ENCODE peak calls at places on chromosomes 6 and 20, in four cellular contexts. E is tibial nerve, Q is ovary, Y is H1. G is an unnamed sample.

GRCh38 chr6:31304683-31305082 is 32.8 kb upstream of the HLA-C start:
- DNase-seq in E (no peak), Q (no peak), Y (no peak), G (no peak)

GRCh38 chr6:37679539-37680476 is 17.9 kb downstream of the MDGA1 start:
- DNase-seq in E (no peak), Q (no peak), Y (no peak), G (no peak)

GRCh38 chr6:156992396-156992795 is 215.2 kb downstream of the ARID1B start:
- DNase-seq in E (no peak), Q (peak; percentile 42), Y (no peak), G (no peak)

GRCh38 chr6:52534966-52535390 is 41.9 kb downstream of the TRAM2 start:
- DNase-seq in E (no peak), Q (no peak), Y (no peak), G (no peak)

GRCh38 chr6:35160642-35161041 is 19.5 kb upstream of the TCP11 start:
- DNase-seq in E (no peak), Q (no peak), Y (no peak), G (no peak)

GRCh38 chr20:39874049-39874893 is 814.8 kb downstream of the MAFB start:
- DNase-seq in E (peak; percentile 77), Q (peak; percentile 35), Y (peak; percentile 62), G (peak; percentile 57)

GRCh38 chr6:134521116-134521501 is 203.2 kb upstream of the SGK1 start:
- DNase-seq in E (no peak), Q (no peak), Y (no peak), G (peak; percentile 53)

GRCh38 chr20:10741060-10741459 is 67.3 kb upstream of the JAG1 start:
- DNase-seq in E (no peak), Q (peak; percentile 10), Y (no peak), G (no peak)

GRCh38 chr20:45581702-45582101 is 2.6 kb upstream of the WFDC8 start:
- DNase-seq in E (no peak), Q (no peak), Y (no peak), G (no peak)

GRCh38 chr6:142927274-142927586 is 17.7 kb downstream of the HIVEP2 start:
- DNase-seq in E (no peak), Q (no peak), Y (no peak), G (no peak)

GRCh38 chr20:44651507-44652373 is at the start of gene ADA:
- DNase-seq in E (no peak), Q (peak; percentile 58), Y (no peak), G (peak; percentile 71)

GRCh38 chr6:33384581-33385020 is 7.0 kb upstream of the KIFC1 start:
- DNase-seq in E (no peak), Q (no peak), Y (no peak), G (no peak)

GRCh38 chr6:101668496-101668895 is 275.0 kb downstream of the GRIK2 start:
- DNase-seq in E (no peak), Q (no peak), Y (no peak), G (no peak)

GRCh38 chr6:43299338-43300293 is 1.6 kb downstream of the SLC22A7 start:
- DNase-seq in E (no peak), Q (no peak), Y (no peak), G (no peak)

GRCh38 chr6:43294536-43294935 is 3.5 kb upstream of the SLC22A7 start:
- DNase-seq in E (no peak), Q (no peak), Y (no peak), G (no peak)

GRCh38 chr6:43296780-43297494 is 1.1 kb upstream of the SLC22A7 start:
- DNase-seq in E (no peak), Q (no peak), Y (no peak), G (no peak)

GRCh38 chr6:43298565-43299337 is 691 bp downstream of the SLC22A7 start:
- DNase-seq in E (no peak), Q (no peak), Y (no peak), G (no peak)

GRCh38 chr6:43297644-43298564 is at the start of gene SLC22A7:
- DNase-seq in E (no peak), Q (no peak), Y (no peak), G (peak; percentile 61)
- TF ChIP-seq EP300 in E (no peak), Q (no peak), Y (no peak), G (no peak)

DNA sequence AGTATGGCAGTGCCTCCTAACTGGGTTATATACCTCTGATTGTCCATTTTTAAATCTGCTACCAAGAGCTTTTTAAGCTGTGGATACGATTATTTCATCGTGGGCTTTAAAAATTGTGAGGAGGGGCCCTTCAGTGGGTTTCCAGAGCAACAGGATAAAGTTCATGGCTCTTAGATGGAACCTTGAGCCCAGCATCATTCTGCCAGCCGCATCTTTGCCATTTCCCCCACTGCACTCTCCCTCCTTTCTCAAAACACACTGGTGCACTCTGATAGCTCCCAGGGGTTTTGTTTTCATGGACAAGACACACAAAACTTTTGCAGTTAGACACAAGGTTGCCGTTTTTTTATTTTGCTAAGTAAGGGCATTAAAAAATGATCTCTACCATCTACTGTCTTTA is 54.1 kb downstream of the RREB1 start:
- DNase-seq in E (no peak), Q (no peak), Y (no peak), G (no peak)
- H3K4me1 ChIP-seq in E (no peaks in the 10 kb centered on the region), Q (peaks cover 16% of the 10 kb centered on the region), Y (peaks cover 4% of the 10 kb centered on the region), G (peaks cover 69% of the 10 kb centered on the region)

DNA sequence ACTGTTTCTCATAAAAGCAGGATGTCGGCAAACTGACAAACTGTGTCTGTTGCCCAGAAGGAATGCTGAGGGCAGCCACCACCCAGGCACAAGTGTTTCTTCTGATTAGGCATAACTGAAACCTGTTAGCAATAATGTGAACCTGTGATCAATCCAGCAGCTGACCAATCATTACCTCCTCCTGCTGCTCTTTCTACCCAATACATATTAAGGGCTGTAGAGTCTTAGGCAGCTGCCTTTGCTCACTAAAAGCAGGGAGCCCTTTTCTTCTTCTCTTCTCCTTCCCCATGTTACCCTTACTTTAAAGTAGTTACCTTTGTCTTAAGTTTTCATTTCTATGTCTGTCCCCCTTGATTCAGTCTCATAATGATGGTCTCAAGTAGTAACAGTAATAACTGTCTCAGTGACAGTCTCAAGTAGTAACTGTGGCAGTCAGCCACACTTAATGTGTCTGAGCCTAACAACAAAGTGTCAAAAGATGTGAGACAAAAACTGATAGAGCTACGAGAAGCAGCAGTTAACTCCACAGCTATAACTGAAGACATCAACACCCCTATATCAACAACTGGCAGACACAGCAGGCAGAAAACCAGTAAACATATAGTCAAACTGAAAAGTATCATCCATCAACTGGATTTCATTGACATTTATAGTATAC is 37.0 kb downstream of the RANBP9 start:
- DNase-seq in E (no peak), Q (no peak), Y (no peak), G (no peak)
- TF ChIP-seq EP300 in E (no peak), Q (no peak), Y (no peak), G (no peak)

GRCh38 chr6:36592221-36592655 is 1.9 kb upstream of the SRSF3 start:
- DNase-seq in E (no peak), Q (no peak), Y (no peak), G (no peak)

GRCh38 chr6:36590237-36590636 is 3.9 kb upstream of the SRSF3 start:
- DNase-seq in E (no peak), Q (no peak), Y (no peak), G (no peak)

GRCh38 chr6:36581716-36582115 is 12.4 kb upstream of the SRSF3 start:
- DNase-seq in E (no peak), Q (no peak), Y (no peak), G (no peak)

GRCh38 chr6:36586606-36587005 is 7.6 kb upstream of the SRSF3 start:
- DNase-seq in E (no peak), Q (no peak), Y (no peak), G (no peak)
- H3K4me1 ChIP-seq in E (no peaks in the 10 kb centered on the region), Q (no peaks in the 10 kb centered on the region), Y (no peaks in the 10 kb centered on the region), G (no peaks in the 10 kb centered on the region)

GRCh38 chr6:14736231-14736953 is 509.5 kb upstream of the JARID2 start:
- DNase-seq in E (no peak), Q (no peak), Y (no peak), G (no peak)
- TF ChIP-seq EP300 in E (no peak), Q (no peak), Y (no peak), G (no peak)

G was measured in stomach.